ENCODE peak calls at places on chromosome 3, in ten cellular contexts. D, R, I, U, Y, E, T, X, F and B are unnamed samples.
A peak's percentile ranks its signal among the peaks of the same experiment; 100 is the strongest.

GRCh38 chr3:136957751-136958288 is at the start of gene IL20RB:
- DNase-seq in D (no peak), R (no peak), I (no peak), U (no peak), Y (no peak), E (no peak), T (no peak), X (no peak), F (peak; percentile 26), B (no peak)

GRCh38 chr3:136305879-136306278 is 55.7 kb downstream of the PCCB start:
- DNase-seq in D (peak; percentile 22), R (no peak), I (no peak), U (peak; percentile 14), Y (no peak), E (no peak), T (no peak), X (no peak), F (no peak), B (no peak)

GRCh38 chr3:156816091-156816793 is 9.9 kb upstream of the LEKR1 start:
- DNase-seq in D (peak; percentile 31), R (no peak), I (peak; percentile 78), U (peak; percentile 65), Y (no peak), E (peak; percentile 66), T (peak; percentile 40), X (peak; percentile 69), F (no peak), B (no peak)

GRCh38 chr3:170356596-170357175 is 829 bp upstream of the SKIL start:
- DNase-seq in D (peak; percentile 46), R (peak; percentile 62), I (peak; percentile 90), U (peak; percentile 55), Y (peak; percentile 66), E (peak; percentile 72), T (peak; percentile 91), X (peak; percentile 90), F (peak; percentile 62), B (peak; percentile 92)

GRCh38 chr3:147422934-147423599 is 13.9 kb downstream of the ZIC1 start:
- DNase-seq in D (no peak), R (no peak), I (no peak), U (no peak), Y (no peak), E (peak; percentile 78), T (no peak), X (no peak), F (no peak), B (no peak)

GRCh38 chr3:140077406-140077805 is 142.4 kb downstream of the CLSTN2 start:
- DNase-seq in D (no peak), R (no peak), I (no peak), U (no peak), Y (no peak), E (no peak), T (no peak), X (no peak), F (no peak), B (no peak)

GRCh38 chr3:184058029-184058428 is 5.2 kb downstream of the HTR3C start:
- DNase-seq in D (no peak), R (no peak), I (no peak), U (peak; percentile 30), Y (no peak), E (no peak), T (no peak), X (no peak), F (no peak), B (no peak)

GRCh38 chr3:140438736-140439505 is 238.9 kb upstream of the TRIM42 start:
- DNase-seq in D (no peak), R (no peak), I (no peak), U (no peak), Y (no peak), E (no peak), T (no peak), X (no peak), F (no peak), B (no peak)

GRCh38 chr3:138197058-138197457 is 10.0 kb downstream of the ARMC8 start:
- DNase-seq in D (no peak), R (no peak), I (no peak), U (peak; percentile 17), Y (no peak), E (peak; percentile 56), T (no peak), X (no peak), F (no peak), B (no peak)

GRCh38 chr3:38205472-38205805 is 40.1 kb downstream of the OXSR1 start:
- DNase-seq in D (no peak), R (no peak), I (no peak), U (no peak), Y (no peak), E (no peak), T (no peak), X (no peak), F (no peak), B (no peak)

GRCh38 chr3:53045107-53045783 is 628 bp downstream of the SFMBT1 start:
- DNase-seq in D (peak; percentile 70), R (peak; percentile 39), I (no peak), U (no peak), Y (no peak), E (no peak), T (peak; percentile 73), X (peak; percentile 79), F (peak; percentile 19), B (no peak)

GRCh38 chr3:177478170-177478859 is 281.0 kb upstream of the TBL1XR1 start:
- DNase-seq in D (no peak), R (peak; percentile 28), I (no peak), U (peak; percentile 100), Y (peak; percentile 83), E (peak; percentile 97), T (no peak), X (no peak), F (no peak), B (peak; percentile 84)

GRCh38 chr3:134357914-134358811 is 16.1 kb downstream of the AMOTL2 start:
- DNase-seq in D (no peak), R (no peak), I (no peak), U (peak; percentile 98), Y (peak; percentile 91), E (peak; percentile 92), T (no peak), X (peak; percentile 81), F (no peak), B (no peak)

GRCh38 chr3:129442947-129443346 is 2.9 kb downstream of the IFT122 start:
- DNase-seq in D (no peak), R (no peak), I (no peak), U (no peak), Y (no peak), E (no peak), T (no peak), X (no peak), F (no peak), B (no peak)

GRCh38 chr3:37162501-37163245 is 11.7 kb downstream of the LRRFIP2 start:
- DNase-seq in D (no peak), R (no peak), I (no peak), U (no peak), Y (no peak), E (no peak), T (no peak), X (no peak), F (no peak), B (no peak)

GRCh38 chr3:121995190-121996137 is 26.6 kb downstream of the ILDR1 start:
- DNase-seq in D (peak; percentile 9), R (peak; percentile 21), I (no peak), U (peak; percentile 80), Y (peak; percentile 24), E (peak; percentile 77), T (peak; percentile 22), X (no peak), F (peak; percentile 20), B (no peak)
- H3K4me3 ChIP-seq in D (no peak overlapping the region), R (no peak overlapping the region), I (no peak overlapping the region), U (no peak overlapping the region), Y (no peak overlapping the region), E (no peak overlapping the region), T (no peak overlapping the region), X (no peak overlapping the region), F (no peak overlapping the region), B (no peak overlapping the region)

GRCh38 chr3:23659840-23660430 is 145.8 kb upstream of the UBE2E1 start:
- DNase-seq in D (no peak), R (no peak), I (no peak), U (no peak), Y (no peak), E (no peak), T (no peak), X (no peak), F (no peak), B (no peak)
- H3K27ac ChIP-seq in D (no peak overlapping the region), R (peak overlapping the region; percentile 19), I (no peak overlapping the region), U (no peak overlapping the region), Y (no peak overlapping the region), E (no peak overlapping the region), T (no peak overlapping the region), X (no peak overlapping the region), F (no peak overlapping the region), B (no peak overlapping the region)

GRCh38 chr3:43288850-43289249 is 2.5 kb downstream of the SNRK start:
- DNase-seq in D (no peak), R (no peak), I (no peak), U (no peak), Y (no peak), E (no peak), T (no peak), X (no peak), F (no peak), B (no peak)
- H3K4me3 ChIP-seq in D (peak overlapping the region; percentile 37), R (no peak overlapping the region), I (peak overlapping the region; percentile 68), U (no peak overlapping the region), Y (peak overlapping the region; percentile 61), E (peak overlapping the region; percentile 13), T (peak overlapping the region; percentile 68), X (peak overlapping the region; percentile 64), F (peak overlapping the region; percentile 43), B (peak overlapping the region; percentile 91)

DNA sequence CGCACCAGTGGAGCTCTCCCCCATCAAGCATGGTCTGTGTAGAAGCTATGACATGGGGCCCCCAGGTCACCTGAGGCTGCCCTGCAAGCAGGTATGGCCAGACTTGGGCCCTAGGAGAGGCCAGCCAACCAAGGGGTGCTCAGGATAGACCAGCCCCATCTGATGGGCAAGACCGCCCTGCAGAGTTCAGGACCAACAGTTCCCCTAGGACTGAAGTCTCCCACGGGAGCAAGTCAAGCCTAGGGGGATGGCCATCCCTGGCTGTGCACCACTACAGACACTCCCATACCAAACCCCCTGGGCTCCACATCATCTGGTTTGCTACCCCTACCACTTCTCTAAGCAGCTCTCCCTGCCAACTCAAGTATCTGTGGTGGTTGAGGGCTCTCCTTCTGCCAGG is 142.2 kb upstream of the MANF start:
- DNase-seq in D (no peak), R (no peak), I (no peak), U (no peak), Y (no peak), E (no peak), T (no peak), X (no peak), F (no peak), B (no peak)
- H3K27ac ChIP-seq in D (no peak overlapping the region), R (no peak overlapping the region), I (no peak overlapping the region), U (no peak overlapping the region), Y (no peak overlapping the region), E (no peak overlapping the region), T (no peak overlapping the region), X (no peak overlapping the region), F (no peak overlapping the region), B (no peak overlapping the region)

GRCh38 chr3:150409527-150410310 is 1.6 kb downstream of the TSC22D2 start:
- DNase-seq in D (peak; percentile 57), R (peak; percentile 38), I (peak; percentile 88), U (peak; percentile 48), Y (peak; percentile 60), E (peak; percentile 68), T (peak; percentile 78), X (peak; percentile 90), F (peak; percentile 43), B (peak; percentile 89)
- H3K4me3 ChIP-seq in D (peak overlapping the region; percentile 79), R (peak overlapping the region; percentile 78), I (peak overlapping the region; percentile 97), U (peak overlapping the region; percentile 97), Y (peak overlapping the region; percentile 98), E (peak overlapping the region; percentile 93), T (peak overlapping the region; percentile 85), X (peak overlapping the region; percentile 92), F (peak overlapping the region; percentile 91), B (peak overlapping the region; percentile 92)

GRCh38 chr3:8201886-8202285 is 299.7 kb upstream of the LMCD1 start:
- DNase-seq in D (no peak), R (no peak), I (no peak), U (peak; percentile 63), Y (no peak), E (peak; percentile 66), T (no peak), X (no peak), F (no peak), B (no peak)
- H3K27ac ChIP-seq in D (no peak overlapping the region), R (no peak overlapping the region), I (no peak overlapping the region), U (no peak overlapping the region), Y (no peak overlapping the region), E (no peak overlapping the region), T (no peak overlapping the region), X (no peak overlapping the region), F (no peak overlapping the region), B (no peak overlapping the region)